ENCODE peak calls at places on chromosomes 1 and 21, in ten cellular contexts. One of them, this sample, is unnamed.

GRCh38 chr1:230169454-230170152 is 102.6 kb downstream of the GALNT2 start:
- DNase-seq in fibroblast of lung: peak
- DNase-seq in AG09319: no peak
- DNase-seq in AG09309: no peak
- DNase-seq in astrocyte of the spinal cord: no peak
- DNase-seq in WTC11: no peak
- DNase-seq in uterus: no peak
- DNase-seq in progenitor cell of endocrine pancreas: no peak
- DNase-seq in transverse colon: no peak
- DNase-seq in suprapubic skin: no peak
- DNase-seq in this sample: no peak

GRCh38 chr1:11736746-11737639 is 1.1 kb downstream of the AGTRAP start:
- DNase-seq in suprapubic skin: no peak
- DNase-seq in WTC11: peak
- DNase-seq in uterus: peak
- DNase-seq in transverse colon: peak
- DNase-seq in AG09319: no peak
- DNase-seq in AG09309: peak
- DNase-seq in progenitor cell of endocrine pancreas: no peak
- DNase-seq in astrocyte of the spinal cord: peak
- DNase-seq in fibroblast of lung: peak
- DNase-seq in this sample: peak

GRCh38 chr1:40774266-40774998 is 9.2 kb upstream of the KCNQ4 start:
- DNase-seq in AG09309: no peak
- DNase-seq in AG09319: no peak
- DNase-seq in astrocyte of the spinal cord: peak
- DNase-seq in WTC11: peak
- DNase-seq in progenitor cell of endocrine pancreas: peak
- DNase-seq in fibroblast of lung: peak
- DNase-seq in transverse colon: peak
- DNase-seq in uterus: peak
- DNase-seq in suprapubic skin: no peak
- DNase-seq in this sample: peak

GRCh38 chr1:239606850-239607400 is 220.6 kb downstream of the CHRM3 start:
- DNase-seq in progenitor cell of endocrine pancreas: no peak
- DNase-seq in astrocyte of the spinal cord: no peak
- DNase-seq in uterus: no peak
- DNase-seq in WTC11: no peak
- DNase-seq in AG09309: no peak
- DNase-seq in fibroblast of lung: peak
- DNase-seq in AG09319: no peak
- DNase-seq in suprapubic skin: no peak
- DNase-seq in transverse colon: no peak
- DNase-seq in this sample: no peak

GRCh38 chr1:176602388-176603004 is 139.5 kb downstream of the PAPPA2 start:
- DNase-seq in transverse colon: no peak
- DNase-seq in uterus: no peak
- DNase-seq in suprapubic skin: no peak
- DNase-seq in AG09319: no peak
- DNase-seq in WTC11: no peak
- DNase-seq in astrocyte of the spinal cord: no peak
- DNase-seq in AG09309: no peak
- DNase-seq in progenitor cell of endocrine pancreas: no peak
- DNase-seq in fibroblast of lung: no peak
- DNase-seq in this sample: no peak

GRCh38 chr1:219340796-219341195 is 167.1 kb downstream of the LYPLAL1 start:
- DNase-seq in astrocyte of the spinal cord: peak
- DNase-seq in transverse colon: no peak
- DNase-seq in AG09309: no peak
- DNase-seq in fibroblast of lung: peak
- DNase-seq in WTC11: no peak
- DNase-seq in suprapubic skin: no peak
- DNase-seq in uterus: no peak
- DNase-seq in AG09319: no peak
- DNase-seq in progenitor cell of endocrine pancreas: no peak
- DNase-seq in this sample: no peak

GRCh38 chr1:34418166-34418565 is 241.5 kb downstream of the C1orf94 start:
- DNase-seq in fibroblast of lung: no peak
- DNase-seq in AG09309: no peak
- DNase-seq in transverse colon: no peak
- DNase-seq in suprapubic skin: no peak
- DNase-seq in astrocyte of the spinal cord: no peak
- DNase-seq in progenitor cell of endocrine pancreas: no peak
- DNase-seq in uterus: no peak
- DNase-seq in AG09319: no peak
- DNase-seq in WTC11: no peak
- DNase-seq in this sample: no peak

GRCh38 chr1:206083750-206084149 is 30.8 kb downstream of the RHEX start:
- DNase-seq in AG09319: no peak
- DNase-seq in AG09309: no peak
- DNase-seq in fibroblast of lung: no peak
- DNase-seq in WTC11: no peak
- DNase-seq in transverse colon: no peak
- DNase-seq in suprapubic skin: no peak
- DNase-seq in astrocyte of the spinal cord: no peak
- DNase-seq in progenitor cell of endocrine pancreas: no peak
- DNase-seq in uterus: no peak
- DNase-seq in this sample: no peak

GRCh38 chr1:37479255-37480124 is 5.1 kb downstream of the ZC3H12A start:
- DNase-seq in astrocyte of the spinal cord: peak
- DNase-seq in AG09309: peak
- DNase-seq in AG09319: peak
- DNase-seq in uterus: peak
- DNase-seq in progenitor cell of endocrine pancreas: no peak
- DNase-seq in fibroblast of lung: peak
- DNase-seq in WTC11: no peak
- DNase-seq in suprapubic skin: peak
- DNase-seq in transverse colon: peak
- DNase-seq in this sample: peak

GRCh38 chr1:37477198-37477931 is 3.0 kb downstream of the ZC3H12A start:
- DNase-seq in AG09309: no peak
- DNase-seq in uterus: no peak
- DNase-seq in transverse colon: peak
- DNase-seq in AG09319: no peak
- DNase-seq in WTC11: peak
- DNase-seq in astrocyte of the spinal cord: peak
- DNase-seq in progenitor cell of endocrine pancreas: no peak
- DNase-seq in fibroblast of lung: peak
- DNase-seq in suprapubic skin: peak
- DNase-seq in this sample: peak

GRCh38 chr1:37477946-37478345 is 3.6 kb downstream of the ZC3H12A start:
- DNase-seq in transverse colon: peak
- DNase-seq in progenitor cell of endocrine pancreas: no peak
- DNase-seq in AG09319: no peak
- DNase-seq in AG09309: no peak
- DNase-seq in suprapubic skin: no peak
- DNase-seq in astrocyte of the spinal cord: no peak
- DNase-seq in fibroblast of lung: no peak
- DNase-seq in uterus: no peak
- DNase-seq in WTC11: no peak
- DNase-seq in this sample: peak

GRCh38 chr1:37478890-37479254 is 4.5 kb downstream of the ZC3H12A start:
- DNase-seq in WTC11: no peak
- DNase-seq in AG09319: no peak
- DNase-seq in progenitor cell of endocrine pancreas: no peak
- DNase-seq in fibroblast of lung: peak
- DNase-seq in astrocyte of the spinal cord: peak
- DNase-seq in transverse colon: peak
- DNase-seq in AG09309: no peak
- DNase-seq in suprapubic skin: peak
- DNase-seq in uterus: no peak
- DNase-seq in this sample: peak

DNA sequence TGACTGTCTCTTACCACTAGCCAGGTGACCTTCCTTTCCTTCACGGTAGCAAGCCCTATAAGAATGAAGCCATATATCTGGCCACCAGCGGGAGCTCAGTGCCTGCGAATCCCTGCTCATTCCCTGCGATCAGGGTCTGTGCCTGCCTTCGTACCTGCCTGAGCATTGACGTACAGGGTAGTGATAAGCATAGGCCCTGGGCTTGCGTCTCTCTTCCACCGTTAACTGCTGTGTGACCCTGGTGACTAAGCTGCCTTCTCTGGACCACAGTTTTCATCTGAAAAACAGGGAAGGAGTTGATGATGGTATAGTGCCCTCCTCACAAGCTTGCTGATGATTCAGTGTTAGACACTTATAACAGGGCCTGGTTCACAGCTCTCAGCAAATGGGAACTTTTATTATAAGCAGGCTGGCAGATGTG is 4.1 kb downstream of the ZC3H12A start:
- DNase-seq in AG09309: peak
- DNase-seq in progenitor cell of endocrine pancreas: no peak
- DNase-seq in transverse colon: peak
- DNase-seq in astrocyte of the spinal cord: peak
- DNase-seq in suprapubic skin: peak
- DNase-seq in uterus: no peak
- DNase-seq in fibroblast of lung: peak
- DNase-seq in WTC11: no peak
- DNase-seq in AG09319: no peak
- DNase-seq in this sample: peak
- TF ChIP-seq CTCF in AG09309: no peak
- TF ChIP-seq CTCF in progenitor cell of endocrine pancreas: no peak
- TF ChIP-seq CTCF in transverse colon: no peak
- TF ChIP-seq CTCF in astrocyte of the spinal cord: no peak
- TF ChIP-seq CTCF in suprapubic skin: no peak
- TF ChIP-seq CTCF in uterus: no peak
- TF ChIP-seq CTCF in fibroblast of lung: no peak
- TF ChIP-seq CTCF in WTC11: no peak
- TF ChIP-seq CTCF in AG09319: no peak
- TF ChIP-seq CTCF in this sample: peak

DNA sequence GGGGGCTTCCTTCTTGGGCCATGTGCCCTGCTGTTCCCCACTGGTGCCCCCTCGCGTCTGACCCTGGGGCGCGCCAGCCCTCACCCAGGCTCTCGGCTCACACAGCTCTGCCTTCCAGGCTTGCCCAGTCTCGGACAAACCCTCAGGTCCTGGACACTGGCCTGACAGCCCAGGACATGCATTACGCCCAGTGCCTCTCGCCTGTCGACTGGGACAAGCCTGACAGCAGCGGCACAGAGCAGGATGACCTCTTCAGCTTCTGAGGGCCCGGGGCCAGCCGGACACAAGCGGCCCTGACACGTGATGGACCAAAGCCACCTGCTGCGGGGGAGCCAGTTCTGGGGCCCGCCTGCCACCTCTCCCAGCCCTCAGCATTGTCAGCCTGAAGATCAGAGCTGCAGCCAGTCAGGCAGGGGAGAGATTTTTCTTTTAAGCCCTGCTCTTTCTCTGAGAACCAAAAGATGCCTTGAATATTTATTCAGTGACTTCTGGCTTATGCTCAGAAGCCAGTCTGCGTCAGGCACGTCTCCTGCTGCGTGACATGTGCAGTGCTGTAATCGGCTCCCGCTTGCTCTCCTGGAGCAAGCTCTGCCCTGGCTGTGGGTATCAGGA is 23.4 kb downstream of the LDLRAP1 start:
- DNase-seq in uterus: peak
- DNase-seq in astrocyte of the spinal cord: peak
- DNase-seq in AG09319: no peak
- DNase-seq in AG09309: peak
- DNase-seq in fibroblast of lung: peak
- DNase-seq in progenitor cell of endocrine pancreas: no peak
- DNase-seq in transverse colon: no peak
- DNase-seq in WTC11: peak
- DNase-seq in suprapubic skin: no peak
- DNase-seq in this sample: no peak
- TF ChIP-seq CTCF in uterus: no peak
- TF ChIP-seq CTCF in astrocyte of the spinal cord: peak
- TF ChIP-seq CTCF in AG09319: no peak
- TF ChIP-seq CTCF in AG09309: peak
- TF ChIP-seq CTCF in fibroblast of lung: peak
- TF ChIP-seq CTCF in progenitor cell of endocrine pancreas: no peak
- TF ChIP-seq CTCF in transverse colon: no peak
- TF ChIP-seq CTCF in WTC11: no peak
- TF ChIP-seq CTCF in suprapubic skin: no peak
- TF ChIP-seq CTCF in this sample: no peak

GRCh38 chr21:36609654-36610053 is 89.3 kb upstream of the SIM2 start:
- DNase-seq in astrocyte of the spinal cord: no peak
- DNase-seq in progenitor cell of endocrine pancreas: no peak
- DNase-seq in suprapubic skin: no peak
- DNase-seq in WTC11: no peak
- DNase-seq in uterus: no peak
- DNase-seq in transverse colon: no peak
- DNase-seq in fibroblast of lung: no peak
- DNase-seq in AG09319: no peak
- DNase-seq in AG09309: no peak
- DNase-seq in this sample: no peak

GRCh38 chr21:36603221-36603620 is 95.7 kb upstream of the SIM2 start:
- DNase-seq in transverse colon: no peak
- DNase-seq in AG09319: no peak
- DNase-seq in progenitor cell of endocrine pancreas: no peak
- DNase-seq in suprapubic skin: no peak
- DNase-seq in WTC11: no peak
- DNase-seq in uterus: no peak
- DNase-seq in AG09309: no peak
- DNase-seq in fibroblast of lung: no peak
- DNase-seq in astrocyte of the spinal cord: no peak
- DNase-seq in this sample: no peak

GRCh38 chr21:36608251-36608650 is 90.7 kb upstream of the SIM2 start:
- DNase-seq in AG09309: no peak
- DNase-seq in fibroblast of lung: no peak
- DNase-seq in astrocyte of the spinal cord: no peak
- DNase-seq in AG09319: no peak
- DNase-seq in transverse colon: no peak
- DNase-seq in progenitor cell of endocrine pancreas: no peak
- DNase-seq in uterus: no peak
- DNase-seq in suprapubic skin: no peak
- DNase-seq in WTC11: no peak
- DNase-seq in this sample: no peak

GRCh38 chr21:36606983-36607325 is 92.0 kb upstream of the SIM2 start:
- DNase-seq in AG09319: no peak
- DNase-seq in fibroblast of lung: no peak
- DNase-seq in WTC11: no peak
- DNase-seq in suprapubic skin: no peak
- DNase-seq in uterus: no peak
- DNase-seq in astrocyte of the spinal cord: no peak
- DNase-seq in AG09309: no peak
- DNase-seq in progenitor cell of endocrine pancreas: no peak
- DNase-seq in transverse colon: no peak
- DNase-seq in this sample: no peak

GRCh38 chr21:36606292-36606982 is 92.5 kb upstream of the SIM2 start:
- DNase-seq in suprapubic skin: no peak
- DNase-seq in astrocyte of the spinal cord: no peak
- DNase-seq in fibroblast of lung: no peak
- DNase-seq in WTC11: peak
- DNase-seq in transverse colon: no peak
- DNase-seq in AG09319: no peak
- DNase-seq in AG09309: no peak
- DNase-seq in progenitor cell of endocrine pancreas: no peak
- DNase-seq in uterus: no peak
- DNase-seq in this sample: no peak
- TF ChIP-seq CTCF in suprapubic skin: no peak
- TF ChIP-seq CTCF in astrocyte of the spinal cord: no peak
- TF ChIP-seq CTCF in fibroblast of lung: no peak
- TF ChIP-seq CTCF in WTC11: no peak
- TF ChIP-seq CTCF in transverse colon: no peak
- TF ChIP-seq CTCF in AG09319: no peak
- TF ChIP-seq CTCF in AG09309: no peak
- TF ChIP-seq CTCF in progenitor cell of endocrine pancreas: peak
- TF ChIP-seq CTCF in uterus: no peak
- TF ChIP-seq CTCF in this sample: no peak

DNA sequence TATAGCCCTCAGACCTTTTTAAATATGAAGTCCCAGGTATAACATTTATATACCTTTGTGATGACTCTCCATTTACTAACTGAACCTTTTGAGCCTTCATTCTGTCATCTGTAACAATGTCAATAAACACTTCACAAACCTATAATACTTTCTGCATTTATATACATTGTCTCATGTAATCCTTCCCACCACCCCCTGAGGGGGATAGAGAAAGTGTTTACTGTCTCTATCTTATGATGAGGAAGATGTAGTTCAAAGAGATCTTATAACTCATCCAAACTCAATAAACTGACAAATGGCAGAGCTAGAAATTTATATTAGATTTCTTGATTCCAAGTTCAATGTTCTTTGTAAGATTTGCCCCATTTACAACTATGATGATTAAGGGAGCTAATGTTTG is 48.3 kb upstream of the CR2 start:
- DNase-seq in astrocyte of the spinal cord: no peak
- DNase-seq in AG09309: no peak
- DNase-seq in WTC11: no peak
- DNase-seq in uterus: no peak
- DNase-seq in suprapubic skin: no peak
- DNase-seq in progenitor cell of endocrine pancreas: no peak
- DNase-seq in AG09319: no peak
- DNase-seq in transverse colon: no peak
- DNase-seq in fibroblast of lung: no peak
- DNase-seq in this sample: no peak
- TF ChIP-seq CTCF in astrocyte of the spinal cord: no peak
- TF ChIP-seq CTCF in AG09309: no peak
- TF ChIP-seq CTCF in WTC11: no peak
- TF ChIP-seq CTCF in uterus: no peak
- TF ChIP-seq CTCF in suprapubic skin: no peak
- TF ChIP-seq CTCF in progenitor cell of endocrine pancreas: no peak
- TF ChIP-seq CTCF in AG09319: no peak
- TF ChIP-seq CTCF in transverse colon: no peak
- TF ChIP-seq CTCF in fibroblast of lung: no peak
- TF ChIP-seq CTCF in this sample: peak

This sample was measured in GM13976.